ENCODE peak calls at places on chromosomes 1 and 21, in ten cellular contexts. C is gastrocnemius medialis; J is psoas muscle; T is CD4-positive, alpha-beta T cell; E is body of pancreas; O is tibial nerve; W is A673; D is CD8-positive, alpha-beta memory T cell; X is tibial artery; H is fibroblast of lung. G is an unnamed sample.

GRCh38 chr1:25022361-25023189 is 92.5 kb upstream of the RUNX3 start:
- DNase-seq in H (peak; percentile 77), C (peak; percentile 28), W (peak; percentile 91), D (peak; percentile 96), T (peak; percentile 93), E (peak; percentile 85), J (peak; percentile 53), O (peak; percentile 40), X (peak; percentile 57), G (peak; percentile 60)

GRCh38 chr1:36199934-36200741 is 24.1 kb upstream of the THRAP3 start:
- DNase-seq in H (peak; percentile 47), J (no peak), D (no peak), X (no peak), W (no peak), T (no peak), O (no peak), E (peak; percentile 78), C (peak; percentile 79), G (peak; percentile 73)

GRCh38 chr1:5640845-5641244 is 351.4 kb downstream of the NPHP4 start:
- DNase-seq in J (no peak), H (no peak), O (no peak), T (no peak), X (no peak), D (no peak), W (peak; percentile 15), C (no peak), E (no peak), G (no peak)

GRCh38 chr1:2529776-2530500 is at the start of gene HES5:
- DNase-seq in J (no peak), W (no peak), C (no peak), X (no peak), H (no peak), T (no peak), E (no peak), D (peak; percentile 35), O (no peak), G (no peak)

GRCh38 chr1:202805886-202806511 is 2.2 kb downstream of the KDM5B start:
- DNase-seq in W (peak; percentile 32), D (no peak), X (no peak), O (no peak), C (no peak), H (peak; percentile 34), J (no peak), E (no peak), T (no peak), G (no peak)

GRCh38 chr1:174068000-174068399 is 45.8 kb upstream of the RC3H1 start:
- DNase-seq in W (no peak), J (no peak), E (no peak), T (no peak), O (no peak), C (no peak), X (no peak), H (no peak), D (peak; percentile 8), G (no peak)

GRCh38 chr1:181397841-181398240 is 85.5 kb upstream of the CACNA1E start:
- DNase-seq in H (no peak), E (peak; percentile 38), X (no peak), J (no peak), O (no peak), T (peak; percentile 13), C (no peak), W (no peak), D (peak; percentile 57), G (no peak)

GRCh38 chr1:224273651-224274050 is 56.3 kb downstream of the NVL start:
- DNase-seq in D (no peak), H (peak; percentile 77), O (no peak), W (no peak), E (no peak), X (no peak), C (no peak), T (no peak), J (no peak), G (no peak)

GRCh38 chr21:44845418-44846200 is 27.7 kb upstream of the SUMO3 start:
- DNase-seq in J (peak; percentile 77), C (no peak), E (peak; percentile 51), W (peak; percentile 71), O (peak; percentile 30), H (peak; percentile 46), X (peak; percentile 51), D (peak; percentile 48), T (peak; percentile 32), G (peak; percentile 69)

GRCh38 chr1:19758227-19758830 is 41.4 kb downstream of the TMCO4 start:
- DNase-seq in J (no peak), T (no peak), E (peak; percentile 34), O (no peak), D (no peak), X (no peak), W (no peak), C (no peak), H (peak; percentile 70), G (no peak)
- H3K27ac ChIP-seq in J (peak overlapping the region; percentile 30), T (no peak overlapping the region), E (peak overlapping the region; percentile 36), O (no peak overlapping the region), D (no peak overlapping the region), X (peak overlapping the region; percentile 58), W (no peak overlapping the region), C (no peak overlapping the region), H (peak overlapping the region; percentile 92), G (no peak overlapping the region)

GRCh38 chr1:29966526-29967045 is 730.3 kb downstream of the PTPRU start:
- DNase-seq in J (no peak), C (no peak), W (no peak), T (no peak), O (no peak), X (no peak), H (no peak), E (no peak), D (no peak), G (no peak)
- H3K27me3 ChIP-seq in J (no peaks in the 10 kb centered on the region), C (peaks cover 4% of the 10 kb centered on the region), W (peaks cover 11% of the 10 kb centered on the region), T (no peaks in the 10 kb centered on the region), O (no peaks in the 10 kb centered on the region), X (peaks cover 36% of the 10 kb centered on the region), H (no peaks in the 10 kb centered on the region), E (no peaks in the 10 kb centered on the region), D (no peaks in the 10 kb centered on the region), G (no peaks in the 10 kb centered on the region)

GRCh38 chr1:167854184-167854583 is 59.8 kb downstream of the ADCY10 start:
- DNase-seq in O (no peak), T (no peak), W (no peak), E (no peak), J (no peak), C (no peak), H (no peak), D (no peak), X (no peak), G (no peak)
- H3K9me3 ChIP-seq in O (no peaks in the 10 kb centered on the region), T (no peaks in the 10 kb centered on the region), W (no peaks in the 10 kb centered on the region), E (no peaks in the 10 kb centered on the region), J (no peaks in the 10 kb centered on the region), C (no peaks in the 10 kb centered on the region), H (no peaks in the 10 kb centered on the region), D (no peaks in the 10 kb centered on the region), X (no peaks in the 10 kb centered on the region), G (no peaks in the 10 kb centered on the region)

GRCh38 chr1:204094262-204095247 is 21.6 kb downstream of the SOX13 start:
- DNase-seq in C (no peak), O (no peak), D (no peak), W (no peak), X (no peak), H (no peak), E (no peak), J (peak; percentile 44), T (no peak), G (no peak)

GRCh38 chr1:204092632-204093420 is 19.9 kb downstream of the SOX13 start:
- DNase-seq in O (no peak), H (no peak), E (no peak), X (no peak), D (no peak), C (no peak), T (no peak), W (no peak), J (no peak), G (no peak)

GRCh38 chr1:204091787-204092312 is 18.9 kb downstream of the SOX13 start:
- DNase-seq in O (no peak), X (no peak), W (no peak), J (no peak), D (no peak), C (no peak), T (no peak), E (no peak), H (no peak), G (no peak)

GRCh38 chr1:204093756-204094155 is 20.8 kb downstream of the SOX13 start:
- DNase-seq in X (no peak), D (no peak), H (no peak), C (no peak), E (no peak), J (no peak), W (no peak), T (no peak), O (no peak), G (no peak)

DNA sequence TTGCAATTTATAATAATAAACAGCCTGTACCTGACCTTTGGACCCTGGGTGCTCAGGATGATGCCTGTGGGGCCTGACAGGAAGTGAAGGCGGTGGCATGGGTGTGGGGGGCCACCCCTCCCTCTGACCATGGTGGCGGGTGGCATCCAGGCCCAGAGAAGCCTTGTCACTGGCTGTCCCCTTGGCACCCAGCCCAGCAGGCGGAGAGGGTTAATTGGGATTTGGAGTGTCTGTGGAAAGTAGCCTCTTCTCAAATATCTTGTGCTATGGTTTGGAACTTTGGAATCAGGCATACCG is 20.5 kb downstream of the SOX13 start:
- DNase-seq in T (no peak), X (no peak), O (no peak), C (no peak), J (no peak), E (peak; percentile 82), D (no peak), W (no peak), H (no peak), G (no peak)
- H3K27ac ChIP-seq in T (no peak overlapping the region), X (no peak overlapping the region), O (no peak overlapping the region), C (peak overlapping the region; percentile 52), J (no peak overlapping the region), E (peak overlapping the region; percentile 77), D (no peak overlapping the region), W (no peak overlapping the region), H (no peak overlapping the region), G (no peak overlapping the region)